ENCODE peak calls at places on chromosomes 4 and X, in seven cellular contexts. K is CD8-positive, alpha-beta memory T cell; X is SJCRH30; F is upper lobe of right lung; P is adrenal gland; N is endodermal cell; G is GM12878. V is an unnamed sample.

GRCh38 chr4:80183196-80184052 is 13.9 kb upstream of the PRDM8 start:
- DNase-seq in X (peak; percentile 16), F (peak; percentile 68), K (peak; percentile 44), N (no peak), P (no peak), G (no peak), V (peak; percentile 43)

GRCh38 chrX:56794404-56794803 is 65.4 kb downstream of the NBDY start:
- DNase-seq in K (no peak), G (no peak), N (no peak), F (peak; percentile 2), P (no peak), X (no peak), V (no peak)

GRCh38 chrX:40444133-40444532 is 136.6 kb upstream of the ATP6AP2 start:
- DNase-seq in X (no peak), P (no peak), K (no peak), G (no peak), N (no peak), F (no peak), V (no peak)

GRCh38 chr4:14566518-14566917 is 435.8 kb upstream of the CPEB2 start:
- DNase-seq in X (no peak), P (no peak), G (no peak), K (no peak), N (no peak), F (no peak), V (no peak)

GRCh38 chrX:101478366-101478765 is 6.9 kb upstream of the ARMCX4 start:
- DNase-seq in G (no peak), X (no peak), P (no peak), N (no peak), F (no peak), K (no peak), V (no peak)

GRCh38 chrX:128020701-128021100 is 31.5 kb downstream of the ACTRT1 start:
- DNase-seq in N (no peak), F (no peak), G (no peak), X (peak; percentile 26), P (peak; percentile 3), K (no peak), V (peak; percentile 1)

GRCh38 chr4:184274288-184274951 is 56.7 kb upstream of the ENPP6 start:
- DNase-seq in P (peak; percentile 63), K (no peak), F (no peak), N (peak; percentile 44), X (no peak), G (no peak), V (no peak)

GRCh38 chrX:81291996-81292395 is 90.1 kb downstream of the SH3BGRL start:
- DNase-seq in G (no peak), X (no peak), P (no peak), K (no peak), N (no peak), F (no peak), V (no peak)

GRCh38 chr4:151524610-151525009 is 115.6 kb downstream of the FHIP1A start:
- DNase-seq in X (no peak), F (no peak), P (no peak), K (no peak), G (no peak), N (peak; percentile 73), V (no peak)

GRCh38 chrX:38754102-38754790 is 47.0 kb upstream of the MID1IP1 start:
- DNase-seq in X (peak; percentile 71), K (peak; percentile 5), P (peak; percentile 32), F (no peak), N (peak; percentile 73), G (peak; percentile 31), V (peak; percentile 4)

DNA sequence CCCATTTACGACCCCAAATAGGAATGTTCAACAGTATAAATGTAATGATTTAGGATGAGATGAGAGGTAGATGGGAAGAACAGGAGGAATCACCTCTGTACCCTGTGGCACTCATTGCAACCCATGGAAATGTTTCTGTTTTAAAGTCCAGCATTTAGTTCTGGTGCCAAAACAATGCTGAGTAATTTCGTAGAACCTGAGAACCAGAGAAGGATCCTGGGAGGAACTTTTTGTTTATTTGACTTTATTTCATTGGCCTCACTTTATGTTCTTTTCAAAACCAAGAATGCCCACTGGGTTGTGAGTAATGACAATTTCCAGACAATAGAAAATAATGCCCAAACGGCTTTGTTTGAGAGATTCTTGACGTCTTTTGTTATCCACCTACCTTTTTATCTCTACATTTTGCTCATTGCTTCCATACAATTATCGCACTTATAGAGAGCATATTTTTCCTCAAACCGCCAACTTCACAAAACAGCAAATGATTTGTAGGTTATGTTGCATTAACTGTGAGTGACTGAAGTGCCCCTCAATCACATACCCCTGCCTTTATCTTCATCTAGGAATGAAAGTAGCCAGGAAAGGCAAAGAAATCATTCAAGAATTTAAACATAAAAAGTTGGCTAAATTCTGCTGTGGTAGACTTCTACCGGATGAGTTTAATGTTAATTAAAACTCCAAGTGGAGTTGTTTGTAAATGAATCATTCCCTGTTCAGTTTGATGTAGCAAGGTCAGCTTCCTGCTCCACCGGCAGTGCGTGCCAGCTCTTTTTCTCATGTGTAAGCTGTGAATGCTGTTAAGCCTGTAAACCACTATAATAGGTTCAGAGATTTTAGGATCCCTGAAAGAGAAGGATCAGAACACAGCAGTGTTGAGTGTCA is 111.5 kb downstream of the SHROOM3 start:
- DNase-seq in K (no peak), G (no peak), N (peak; percentile 64), F (no peak), P (peak; percentile 72), X (peak; percentile 78), V (peak; percentile 82)
- H3K4me3 ChIP-seq in K (no peak overlapping the region), G (no peak overlapping the region), N (no peak overlapping the region), F (no peak overlapping the region), P (no peak overlapping the region), X (no peak overlapping the region), V (no peak overlapping the region)

GRCh38 chrX:24055043-24055356 is 244 bp downstream of the EIF2S3 start:
- DNase-seq in K (no peak), F (no peak), X (no peak), G (no peak), N (no peak), P (no peak), V (no peak)

GRCh38 chrX:24054182-24055042 is at the start of gene EIF2S3:
- DNase-seq in P (peak; percentile 86), N (peak; percentile 98), F (peak; percentile 91), X (peak; percentile 95), G (peak; percentile 88), K (peak; percentile 93), V (peak; percentile 90)
- H3K27me3 ChIP-seq in P (no peaks in the 10 kb centered on the region), N (no peaks in the 10 kb centered on the region), F (no peaks in the 10 kb centered on the region), X (no peaks in the 10 kb centered on the region), G (no peaks in the 10 kb centered on the region), K (no peaks in the 10 kb centered on the region), V (no peaks in the 10 kb centered on the region)

GRCh38 chr4:122046255-122046654 is 94.4 kb upstream of the TRPC3 start:
- DNase-seq in P (no peak), N (no peak), K (no peak), G (no peak), F (no peak), X (no peak), V (no peak)

GRCh38 chr4:122044496-122044895 is 92.6 kb upstream of the TRPC3 start:
- DNase-seq in G (no peak), N (no peak), X (no peak), F (no peak), K (no peak), P (no peak), V (no peak)

GRCh38 chr4:122050836-122051235 is 99.0 kb upstream of the TRPC3 start:
- DNase-seq in K (no peak), X (no peak), N (no peak), F (no peak), P (no peak), G (no peak), V (no peak)

GRCh38 chr4:122045533-122045932 is 93.7 kb upstream of the TRPC3 start:
- DNase-seq in K (no peak), P (peak; percentile 50), N (no peak), G (no peak), X (peak; percentile 97), F (peak; percentile 70), V (peak; percentile 94)

DNA sequence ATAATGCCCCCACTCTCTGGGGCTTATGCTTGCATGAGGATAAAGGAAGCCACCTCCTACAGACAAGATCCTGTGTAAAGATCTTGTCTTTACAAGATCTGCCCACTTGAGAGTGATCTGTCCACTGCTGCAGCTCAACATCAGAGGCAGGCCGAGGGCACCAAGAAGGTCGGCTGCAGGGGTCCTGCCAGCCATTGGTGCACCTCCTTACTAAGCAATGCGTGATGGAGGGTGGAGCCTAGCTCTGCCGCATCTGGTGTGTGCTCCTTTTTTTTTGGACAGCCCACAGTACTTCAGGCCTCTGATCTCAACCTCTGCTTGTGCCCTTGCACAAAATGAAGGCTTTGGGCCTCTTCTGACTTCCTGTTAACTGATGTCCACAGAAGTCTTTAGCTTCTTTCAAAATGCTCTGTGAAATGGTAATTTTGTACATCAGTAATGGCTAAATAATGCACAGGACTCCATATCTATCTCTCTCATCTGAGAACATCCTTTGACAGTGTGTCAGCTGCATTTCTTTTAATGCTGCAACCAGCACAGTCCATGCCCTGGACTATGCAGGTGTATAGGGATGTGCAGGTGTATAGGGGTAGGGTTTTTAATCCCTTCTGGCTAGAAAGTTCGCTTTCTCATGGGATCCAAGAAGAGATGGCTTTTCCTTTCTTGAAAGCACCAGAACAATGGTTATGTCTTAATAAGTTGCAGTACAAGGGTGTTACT is 96.0 kb upstream of the TRPC3 start:
- DNase-seq in X (no peak), P (no peak), F (no peak), G (no peak), N (no peak), K (peak; percentile 8), V (no peak)
- H3K4me3 ChIP-seq in X (no peak overlapping the region), P (no peak overlapping the region), F (no peak overlapping the region), G (no peak overlapping the region), N (no peak overlapping the region), K (no peak overlapping the region), V (no peak overlapping the region)

GRCh38 chrX:130502023-130502570 is 100.3 kb downstream of the RBMX2 start:
- DNase-seq in G (no peak), X (no peak), K (no peak), P (no peak), F (no peak), N (no peak), V (no peak)

GRCh38 chrX:130497531-130497930 is 95.7 kb downstream of the RBMX2 start:
- DNase-seq in F (no peak), X (no peak), P (no peak), G (no peak), N (no peak), K (no peak), V (no peak)

GRCh38 chrX:130504019-130504418 is 102.2 kb downstream of the RBMX2 start:
- DNase-seq in X (no peak), K (no peak), P (no peak), G (no peak), N (no peak), F (no peak), V (no peak)

DNA sequence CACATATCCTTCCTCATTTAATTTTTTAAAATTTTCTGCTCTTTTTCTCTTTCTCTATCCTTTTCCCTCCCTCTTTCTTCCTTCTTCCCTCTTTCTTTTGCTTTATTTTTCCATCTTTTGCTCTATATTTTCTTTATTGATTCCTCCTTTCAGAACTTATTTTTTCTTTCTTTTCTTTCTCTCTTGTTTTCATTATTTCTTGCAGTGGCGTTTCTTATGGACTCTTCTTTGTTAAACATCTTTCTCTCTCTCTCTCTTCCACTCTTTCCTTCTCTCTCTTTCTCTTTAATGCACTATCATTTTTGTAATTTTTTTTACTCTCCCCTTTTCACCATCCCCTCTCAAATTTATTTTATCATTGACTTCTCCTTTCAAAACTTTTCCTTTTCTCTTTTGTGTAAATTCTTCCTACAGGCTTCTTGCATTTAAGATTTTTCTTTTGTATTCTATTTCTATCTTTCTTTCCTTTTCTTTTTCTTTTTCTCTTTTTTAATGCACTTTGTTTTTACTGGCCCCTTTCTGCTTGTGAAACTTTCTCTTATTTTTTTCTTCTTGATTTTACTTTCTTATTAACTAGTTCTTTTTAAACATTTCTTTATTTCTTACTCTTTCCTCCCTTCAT is 97.0 kb downstream of the RBMX2 start:
- DNase-seq in P (no peak), F (no peak), K (no peak), N (no peak), G (no peak), X (no peak), V (no peak)
- H3K27me3 ChIP-seq in P (no peaks in the 10 kb centered on the region), F (no peaks in the 10 kb centered on the region), K (no peaks in the 10 kb centered on the region), N (no peaks in the 10 kb centered on the region), G (no peaks in the 10 kb centered on the region), X (no peaks in the 10 kb centered on the region), V (no peaks in the 10 kb centered on the region)